ENCODE peak calls at places on chromosomes 6 and 20, in four cellular contexts. R, P, F and O are unnamed samples. For H3K9me3, the result is how much of the 10 kb centered on the place peaks cover.

GRCh38 chr6:72832271-72832670 is 210.4 kb downstream of the KCNQ5 start:
- DNase-seq in R (no peak), P (no peak), F (no peak), O (no peak)

GRCh38 chr6:83169096-83169495 is 24.0 kb downstream of the PGM3 start:
- DNase-seq in R (no peak), P (no peak), F (no peak), O (no peak)

GRCh38 chr6:73585566-73586415 is 65.0 kb upstream of the EEF1A1 start:
- DNase-seq in R (no peak), P (no peak), F (no peak), O (peak)

GRCh38 chr6:39228992-39229767 is at the start of gene KCNK5:
- DNase-seq in R (peak), P (peak), F (peak), O (no peak)

GRCh38 chr20:21104921-21105320 is 1.2 kb downstream of the LINC00237 start:
- DNase-seq in R (no peak), P (no peak), F (no peak), O (no peak)

GRCh38 chr6:30806581-30807183 is 62.3 kb upstream of the IER3 start:
- DNase-seq in R (no peak), P (no peak), F (no peak), O (no peak)

GRCh38 chr6:104505838-104506237 is 353.9 kb downstream of the HACE1 start:
- DNase-seq in R (no peak), P (no peak), F (no peak), O (no peak)

GRCh38 chr6:47135772-47136171 is 93.6 kb upstream of the ADGRF1 start:
- DNase-seq in R (no peak), P (no peak), F (no peak), O (peak)

GRCh38 chr6:17705778-17706579 is 746 bp downstream of the NUP153 start:
- DNase-seq in R (peak), P (peak), F (peak), O (peak)

GRCh38 chr20:3727333-3728035 is 5.0 kb upstream of the HSPA12B start:
- DNase-seq in R (no peak), P (peak), F (no peak), O (no peak)

GRCh38 chr6:104404377-104404776 is 455.3 kb downstream of the HACE1 start:
- DNase-seq in R (no peak), P (no peak), F (no peak), O (no peak)

GRCh38 chr20:62961310-62961783 is 8.8 kb downstream of the SLC17A9 start:
- DNase-seq in R (peak), P (peak), F (no peak), O (no peak)

GRCh38 chr6:111957623-111958315 is 84.5 kb upstream of the FYN start:
- DNase-seq in R (no peak), P (no peak), F (no peak), O (no peak)

GRCh38 chr20:17963114-17963897 is 5.3 kb downstream of the SNX5 start:
- DNase-seq in R (no peak), P (no peak), F (no peak), O (no peak)

GRCh38 chr6:108321253-108321740 is 26.4 kb downstream of the AFG1L start:
- DNase-seq in R (no peak), P (no peak), F (no peak), O (no peak)

DNA sequence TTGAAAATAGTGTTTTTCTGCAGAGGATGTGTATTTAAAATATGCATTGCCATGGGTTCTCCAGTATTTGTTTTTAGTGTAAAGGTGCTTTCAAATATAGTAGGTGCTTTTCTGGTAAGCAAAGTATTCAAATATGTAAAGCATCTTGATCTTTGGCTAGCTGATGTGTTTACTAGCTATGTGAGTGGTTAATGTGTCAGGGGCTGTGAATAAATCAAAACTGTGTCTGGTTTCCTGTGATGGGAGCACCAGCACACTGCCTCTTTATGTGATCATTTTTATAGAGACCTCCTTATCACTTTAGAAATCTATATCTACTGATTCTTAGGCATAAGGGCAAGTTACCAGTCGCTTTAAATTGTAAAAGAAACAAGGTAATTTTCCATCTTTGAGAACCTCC is 388.9 kb upstream of the MAN1A1 start:
- DNase-seq in R (no peak), P (no peak), F (no peak), O (no peak)
- TF ChIP-seq CTCF in R (no peak), P (no peak), F (no peak), O (no peak)

GRCh38 chr20:1333462-1334369 is 4.8 kb upstream of the SDCBP2 start:
- DNase-seq in R (no peak), P (peak), F (no peak), O (no peak)
- H3K27ac ChIP-seq in R (no peak), P (no peak), F (peak), O (no peak)

GRCh38 chr20:52154575-52154974 is 37.0 kb downstream of the ZFP64 start:
- DNase-seq in R (no peak), P (no peak), F (no peak), O (no peak)

GRCh38 chr20:52152921-52153320 is 38.7 kb downstream of the ZFP64 start:
- DNase-seq in R (no peak), P (no peak), F (no peak), O (no peak)

GRCh38 chr20:52150440-52151258 is 40.9 kb downstream of the ZFP64 start:
- DNase-seq in R (no peak), P (no peak), F (no peak), O (peak)

DNA sequence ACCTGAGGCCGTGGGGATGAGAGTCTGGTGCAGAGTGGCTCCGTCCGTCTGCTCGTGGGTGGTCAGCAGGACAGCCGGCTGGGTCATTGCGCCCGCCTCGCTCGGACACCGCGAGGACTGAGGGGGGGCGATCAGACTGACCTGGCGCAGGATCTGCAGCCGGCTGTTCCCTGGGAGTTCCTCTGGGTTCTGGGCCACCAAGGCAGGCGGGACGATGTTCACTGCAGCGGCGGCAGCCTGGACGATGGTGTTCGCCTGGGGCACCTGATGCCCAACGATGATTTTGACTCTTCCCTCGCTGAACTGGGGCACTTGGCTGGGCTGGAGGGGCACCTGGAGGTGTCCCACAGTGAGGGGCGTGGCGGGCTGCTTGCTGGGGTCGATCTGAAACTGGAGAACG is 39.2 kb downstream of the ZFP64 start:
- DNase-seq in R (no peak), P (no peak), F (no peak), O (no peak)
- H3K9me3 ChIP-seq in R (under half), P (under half), F (under half), O (under half)

GRCh38 chr6:44021628-44022295 is 105.5 kb downstream of the MRPL14 start:
- DNase-seq in R (peak), P (peak), F (no peak), O (no peak)

GRCh38 chr6:44022671-44023352 is 104.4 kb downstream of the MRPL14 start:
- DNase-seq in R (peak), P (peak), F (no peak), O (no peak)

GRCh38 chr6:44022296-44022661 is 105.0 kb downstream of the MRPL14 start:
- DNase-seq in R (peak), P (no peak), F (no peak), O (no peak)

GRCh38 chr6:44020664-44021425 is 106.4 kb downstream of the MRPL14 start:
- DNase-seq in R (peak), P (no peak), F (no peak), O (no peak)

GRCh38 chr6:44020148-44020547 is 107.1 kb downstream of the MRPL14 start:
- DNase-seq in R (peak), P (no peak), F (peak), O (no peak)
- TF ChIP-seq CTCF in R (no peak), P (no peak), F (no peak), O (no peak)

DNA sequence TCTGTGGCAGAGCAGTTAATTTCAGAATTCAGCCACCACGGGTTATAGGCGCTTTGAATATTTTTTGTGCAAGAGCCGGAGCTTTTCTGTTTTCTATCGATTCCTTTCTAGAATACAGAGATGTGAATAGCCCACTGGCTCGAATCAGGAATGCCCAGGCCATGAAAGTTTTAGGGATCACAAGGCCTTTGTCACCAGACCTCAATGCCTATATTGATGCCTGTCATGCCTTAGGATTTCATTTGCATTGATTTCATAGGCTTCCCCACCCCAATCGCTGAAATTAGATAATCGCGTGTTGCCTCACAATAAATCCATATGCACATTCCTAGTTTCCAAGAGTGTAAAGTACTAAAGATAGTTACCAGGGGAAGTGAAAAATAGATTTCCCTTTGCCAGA is 150.7 kb downstream of the SASH1 start:
- DNase-seq in R (no peak), P (no peak), F (no peak), O (no peak)
- H3K27ac ChIP-seq in R (no peak), P (no peak), F (peak), O (no peak)